ENCODE peak calls at places on chromosome 16, in eight cellular contexts. Y is T-cell, P is mesothelial cell of epicardium, D is bronchial epithelial cell, O is GM04504, X is HCEC 1CT, N is amniotic epithelial cell, H is cardiac muscle cell. G is an unnamed sample.

GRCh38 chr16:34801875-34802274 is 1342.5 kb downstream of the TP53TG3F start:
- DNase-seq in Y (no peak), P (no peak), D (no peak), O (no peak), X (no peak), N (no peak), H (no peak), G (no peak)

GRCh38 chr16:71903608-71904007 is 8.3 kb downstream of the IST1 start:
- DNase-seq in Y (no peak), P (no peak), D (no peak), O (no peak), X (no peak), N (no peak), H (no peak), G (no peak)

GRCh38 chr16:674214-674881 is 1.1 kb upstream of the RHBDL1 start:
- DNase-seq in Y (no peak), P (no peak), D (no peak), O (no peak), X (no peak), N (no peak), H (no peak), G (no peak)

GRCh38 chr16:52743702-52744101 is 196.8 kb upstream of the TOX3 start:
- DNase-seq in Y (no peak), P (no peak), D (no peak), O (no peak), X (no peak), N (no peak), H (no peak), G (no peak)

GRCh38 chr16:85670840-85671239 is 17.9 kb downstream of the GINS2 start:
- DNase-seq in Y (no peak), P (no peak), D (no peak), O (no peak), X (no peak), N (no peak), H (no peak), G (no peak)

GRCh38 chr16:9847146-9847545 is 335.1 kb downstream of the GRIN2A start:
- DNase-seq in Y (no peak), P (no peak), D (no peak), O (no peak), X (peak; percentile 61), N (no peak), H (no peak), G (no peak)

GRCh38 chr16:57623251-57624043 is 5.0 kb upstream of the ADGRG1 start:
- DNase-seq in Y (no peak), P (no peak), D (peak; percentile 87), O (no peak), X (no peak), N (peak; percentile 98), H (peak; percentile 96), G (peak; percentile 27)

GRCh38 chr16:31194898-31195297 is 7.7 kb downstream of the PYCARD start:
- DNase-seq in Y (no peak), P (no peak), D (no peak), O (no peak), X (no peak), N (no peak), H (no peak), G (no peak)

GRCh38 chr16:19680972-19681371 is 37.1 kb downstream of the KNOP1 start:
- DNase-seq in Y (no peak), P (no peak), D (no peak), O (no peak), X (no peak), N (no peak), H (no peak), G (no peak)

GRCh38 chr16:1613240-1613639 is 1.1 kb downstream of the CRAMP1 start:
- DNase-seq in Y (no peak), P (no peak), D (no peak), O (no peak), X (no peak), N (no peak), H (no peak), G (peak; percentile 26)

GRCh38 chr16:12535535-12536411 is 267.9 kb downstream of the CPPED1 start:
- DNase-seq in Y (no peak), P (no peak), D (no peak), O (no peak), X (no peak), N (peak; percentile 41), H (peak; percentile 6), G (no peak)

GRCh38 chr16:19210175-19210924 is 42.3 kb downstream of the SYT17 start:
- DNase-seq in Y (no peak), P (no peak), D (peak; percentile 51), O (no peak), X (peak; percentile 57), N (peak; percentile 6), H (no peak), G (peak; percentile 52)

GRCh38 chr16:50834701-50835100 is 92.8 kb downstream of the CYLD start:
- DNase-seq in Y (no peak), P (no peak), D (no peak), O (no peak), X (no peak), N (no peak), H (no peak), G (no peak)

GRCh38 chr16:15032547-15033308 is 23.1 kb downstream of the NTAN1 start:
- DNase-seq in Y (no peak), P (no peak), D (no peak), O (no peak), X (no peak), N (peak; percentile 40), H (peak; percentile 65), G (peak; percentile 65)

GRCh38 chr16:10949424-10949970 is 5.1 kb downstream of the CLEC16A start:
- DNase-seq in Y (peak; percentile 43), P (no peak), D (no peak), O (no peak), X (no peak), N (no peak), H (peak; percentile 59), G (no peak)

GRCh38 chr16:19710991-19711545 is 7.0 kb downstream of the KNOP1 start:
- DNase-seq in Y (no peak), P (no peak), D (no peak), O (no peak), X (no peak), N (no peak), H (no peak), G (no peak)

GRCh38 chr16:6684076-6684673 is 648.5 kb upstream of the RBFOX1 start:
- DNase-seq in Y (no peak), P (no peak), D (peak; percentile 18), O (no peak), X (no peak), N (no peak), H (no peak), G (no peak)

GRCh38 chr16:31274831-31275816 is 15.3 kb downstream of the ITGAM start:
- DNase-seq in Y (no peak), P (no peak), D (peak; percentile 98), O (no peak), X (no peak), N (no peak), H (no peak), G (no peak)

GRCh38 chr16:88303890-88304819 is 78.6 kb upstream of the ZNF469 start:
- DNase-seq in Y (no peak), P (no peak), D (peak; percentile 49), O (peak; percentile 94), X (peak; percentile 95), N (peak; percentile 95), H (peak; percentile 95), G (peak; percentile 96)

GRCh38 chr16:88730632-88731607 is 24.6 kb downstream of the CTU2 start:
- DNase-seq in Y (no peak), P (no peak), D (no peak), O (no peak), X (no peak), N (peak; percentile 38), H (peak; percentile 35), G (no peak)

GRCh38 chr16:14386115-14386514 is 243.9 kb downstream of the PARN start:
- DNase-seq in Y (no peak), P (no peak), D (no peak), O (no peak), X (no peak), N (no peak), H (no peak), G (no peak)

GRCh38 chr16:17509194-17509593 is 38.4 kb upstream of the XYLT1 start:
- DNase-seq in Y (no peak), P (no peak), D (no peak), O (no peak), X (no peak), N (no peak), H (no peak), G (no peak)

GRCh38 chr16:6694636-6695035 is 638.0 kb upstream of the RBFOX1 start:
- DNase-seq in Y (no peak), P (no peak), D (no peak), O (no peak), X (no peak), N (no peak), H (no peak), G (no peak)

GRCh38 chr16:9436175-9436574 is 344.7 kb downstream of the HAPSTR1 start:
- DNase-seq in Y (no peak), P (no peak), D (no peak), O (no peak), X (no peak), N (no peak), H (no peak), G (no peak)

GRCh38 chr16:20853076-20853597 is 46.8 kb downstream of the REXO5 start:
- DNase-seq in Y (no peak), P (no peak), D (no peak), O (no peak), X (no peak), N (peak; percentile 88), H (peak; percentile 54), G (no peak)

GRCh38 chr16:77780378-77780837 is 8.0 kb upstream of the VAT1L start:
- DNase-seq in Y (no peak), P (no peak), D (peak; percentile 78), O (peak; percentile 66), X (peak; percentile 93), N (peak; percentile 95), H (peak; percentile 50), G (peak; percentile 96)

GRCh38 chr16:67663151-67663876 is 2.6 kb downstream of the PARD6A start:
- DNase-seq in Y (no peak), P (no peak), D (no peak), O (no peak), X (peak; percentile 30), N (no peak), H (peak; percentile 25), G (peak; percentile 26)

GRCh38 chr16:65002265-65002664 is 119.6 kb downstream of the CDH11 start:
- DNase-seq in Y (no peak), P (no peak), D (peak; percentile 34), O (peak; percentile 64), X (peak; percentile 67), N (peak; percentile 85), H (peak; percentile 81), G (peak; percentile 87)

GRCh38 chr16:66360624-66361324 is 5.7 kb upstream of the CDH5 start:
- DNase-seq in Y (no peak), P (no peak), D (no peak), O (no peak), X (no peak), N (no peak), H (no peak), G (no peak)

GRCh38 chr16:27267037-27267677 is 1.4 kb downstream of the NSMCE1 start:
- DNase-seq in Y (no peak), P (no peak), D (no peak), O (no peak), X (no peak), N (no peak), H (no peak), G (no peak)

GRCh38 chr16:79093554-79093967 is 507.0 kb downstream of the MAF start:
- DNase-seq in Y (peak; percentile 7), P (no peak), D (no peak), O (no peak), X (no peak), N (no peak), H (no peak), G (no peak)

GRCh38 chr16:86215233-86215978 is 294.9 kb upstream of the FOXF1 start:
- DNase-seq in Y (no peak), P (no peak), D (no peak), O (no peak), X (no peak), N (no peak), H (no peak), G (peak; percentile 46)

GRCh38 chr16:17403859-17404545 is 66.8 kb downstream of the XYLT1 start:
- DNase-seq in Y (no peak), P (no peak), D (no peak), O (no peak), X (no peak), N (no peak), H (no peak), G (no peak)

GRCh38 chr16:85192233-85192632 is 80.0 kb upstream of the CIBAR2 start:
- DNase-seq in Y (no peak), P (no peak), D (peak; percentile 48), O (no peak), X (no peak), N (no peak), H (no peak), G (no peak)